ENCODE peak calls at places on chromosomes 6 and 20, in seven cellular contexts. J, V, S, Q, Y, F and G are unnamed samples.
A peak's percentile ranks its signal among the peaks of the same experiment; 100 is the strongest.

GRCh38 chr6:25138697-25139051 is 140.5 kb upstream of the CARMIL1 start:
- DNase-seq in J (no peak), V (no peak), S (no peak), Q (no peak), Y (no peak), F (no peak), G (peak; percentile 29)

GRCh38 chr20:40938020-40938419 is 90.6 kb upstream of the TOP1 start:
- DNase-seq in J (no peak), V (no peak), S (no peak), Q (no peak), Y (no peak), F (no peak), G (no peak)

GRCh38 chr6:44257007-44257752 is at the start of gene SLC35B2:
- DNase-seq in J (peak; percentile 72), V (peak; percentile 70), S (peak; percentile 49), Q (peak; percentile 70), Y (peak; percentile 43), F (no peak), G (peak; percentile 79)

GRCh38 chr6:90547079-90547478 is 39.8 kb downstream of the MAP3K7 start:
- DNase-seq in J (no peak), V (no peak), S (no peak), Q (no peak), Y (no peak), F (no peak), G (no peak)

GRCh38 chr6:118860880-118861279 is 33.1 kb upstream of the ASF1A start:
- DNase-seq in J (no peak), V (no peak), S (no peak), Q (no peak), Y (no peak), F (no peak), G (no peak)

GRCh38 chr6:75201901-75202672 is 3.8 kb downstream of the COL12A1 start:
- DNase-seq in J (peak; percentile 14), V (peak; percentile 16), S (peak; percentile 40), Q (peak; percentile 44), Y (no peak), F (no peak), G (peak; percentile 27)

GRCh38 chr6:25215881-25216280 is 63.3 kb upstream of the CARMIL1 start:
- DNase-seq in J (no peak), V (no peak), S (no peak), Q (no peak), Y (no peak), F (no peak), G (no peak)

GRCh38 chr6:35073211-35073610 is 67.9 kb downstream of the TCP11 start:
- DNase-seq in J (no peak), V (no peak), S (no peak), Q (no peak), Y (no peak), F (no peak), G (no peak)

GRCh38 chr6:109381007-109381746 is 1.1 kb downstream of the CD164 start:
- DNase-seq in J (no peak), V (no peak), S (peak; percentile 33), Q (no peak), Y (no peak), F (no peak), G (no peak)

GRCh38 chr6:13712485-13712990 is 903 bp upstream of the RANBP9 start:
- DNase-seq in J (no peak), V (no peak), S (peak; percentile 77), Q (no peak), Y (no peak), F (no peak), G (no peak)

GRCh38 chr6:20154778-20155177 is 57.5 kb downstream of the MBOAT1 start:
- DNase-seq in J (no peak), V (no peak), S (no peak), Q (no peak), Y (no peak), F (no peak), G (no peak)

GRCh38 chr6:21870071-21870729 is 276.6 kb downstream of the SOX4 start:
- DNase-seq in J (no peak), V (no peak), S (peak; percentile 44), Q (no peak), Y (no peak), F (no peak), G (no peak)

GRCh38 chr6:33682341-33682740 is 29.2 kb downstream of the UQCC2 start:
- DNase-seq in J (no peak), V (no peak), S (no peak), Q (no peak), Y (no peak), F (no peak), G (no peak)

GRCh38 chr6:82017316-82017715 is 230.2 kb downstream of the IBTK start:
- DNase-seq in J (no peak), V (no peak), S (peak; percentile 99), Q (no peak), Y (no peak), F (no peak), G (no peak)

GRCh38 chr6:163806761-163807499 is 392.4 kb downstream of the QKI start:
- DNase-seq in J (no peak), V (no peak), S (peak; percentile 74), Q (no peak), Y (no peak), F (peak; percentile 51), G (no peak)

GRCh38 chr20:9300080-9300479 is 214.3 kb upstream of the LAMP5 start:
- DNase-seq in J (no peak), V (no peak), S (no peak), Q (no peak), Y (no peak), F (peak; percentile 39), G (no peak)

GRCh38 chr20:4289875-4290274 is 274.5 kb upstream of the RNF24 start:
- DNase-seq in J (no peak), V (no peak), S (no peak), Q (no peak), Y (no peak), F (no peak), G (no peak)

GRCh38 chr6:135163440-135163738 is 17.7 kb upstream of the MYB start:
- DNase-seq in J (no peak), V (no peak), S (no peak), Q (no peak), Y (no peak), F (no peak), G (peak; percentile 58)

GRCh38 chr20:7926767-7927166 is 13.5 kb downstream of the HAO1 start:
- DNase-seq in J (no peak), V (no peak), S (peak; percentile 55), Q (no peak), Y (no peak), F (peak; percentile 26), G (no peak)

GRCh38 chr6:157045831-157046454 is 268.8 kb downstream of the ARID1B start:
- DNase-seq in J (no peak), V (no peak), S (peak; percentile 81), Q (no peak), Y (no peak), F (peak; percentile 53), G (no peak)

GRCh38 chr6:12014027-12014872 is 2.1 kb downstream of the HIVEP1 start:
- DNase-seq in J (no peak), V (no peak), S (peak; percentile 63), Q (no peak), Y (no peak), F (no peak), G (no peak)

GRCh38 chr20:32028647-32029372 is 18.6 kb downstream of the CCM2L start:
- DNase-seq in J (no peak), V (no peak), S (no peak), Q (no peak), Y (no peak), F (no peak), G (no peak)

GRCh38 chr20:2783908-2784566 is 16.4 kb downstream of the CPXM1 start:
- DNase-seq in J (no peak), V (no peak), S (no peak), Q (no peak), Y (no peak), F (no peak), G (no peak)

GRCh38 chr6:47633141-47633540 is 65.2 kb upstream of the ADGRF4 start:
- DNase-seq in J (no peak), V (no peak), S (peak; percentile 27), Q (no peak), Y (no peak), F (no peak), G (no peak)
- TF ChIP-seq CTCF in J (no peak), V (no peak), S (peak; percentile 8), Q (no peak), Y (peak; percentile 11), F (no peak), G (peak; percentile 17)

DNA sequence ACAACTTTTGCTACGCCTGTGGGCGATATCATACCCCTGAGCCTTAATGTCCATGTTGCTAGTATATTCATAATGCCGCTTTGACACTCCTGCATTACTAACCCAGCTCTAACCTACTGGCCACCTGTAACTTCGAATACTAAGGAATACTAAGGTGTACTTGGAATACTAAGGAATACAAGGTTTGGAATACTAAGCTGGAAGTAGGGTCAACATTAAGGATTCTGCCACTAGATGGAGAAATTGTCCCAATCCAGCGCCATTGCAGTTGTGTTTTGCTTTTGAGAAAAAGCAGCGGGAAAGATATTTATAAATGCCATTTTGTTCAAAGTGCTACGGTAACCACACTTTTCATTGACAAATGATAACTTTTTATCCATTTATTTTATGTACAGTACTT is 10.7 kb downstream of the TBXT start:
- DNase-seq in J (no peak), V (no peak), S (peak; percentile 10), Q (no peak), Y (no peak), F (no peak), G (no peak)
- TF ChIP-seq CTCF in J (peak; percentile 56), V (no peak), S (peak; percentile 25), Q (no peak), Y (peak; percentile 20), F (no peak), G (peak; percentile 28)

GRCh38 chr6:7991992-7992815 is 72.0 kb downstream of the BLOC1S5 start:
- DNase-seq in J (no peak), V (no peak), S (peak; percentile 81), Q (no peak), Y (no peak), F (no peak), G (peak; percentile 66)

GRCh38 chr6:7993399-7993798 is 70.8 kb downstream of the BLOC1S5 start:
- DNase-seq in J (no peak), V (no peak), S (no peak), Q (no peak), Y (no peak), F (no peak), G (no peak)

GRCh38 chr6:7996538-7997225 is 67.5 kb downstream of the BLOC1S5 start:
- DNase-seq in J (no peak), V (no peak), S (peak; percentile 74), Q (no peak), Y (no peak), F (no peak), G (no peak)

GRCh38 chr6:7991536-7991935 is 72.7 kb downstream of the BLOC1S5 start:
- DNase-seq in J (no peak), V (no peak), S (no peak), Q (no peak), Y (no peak), F (no peak), G (no peak)

DNA sequence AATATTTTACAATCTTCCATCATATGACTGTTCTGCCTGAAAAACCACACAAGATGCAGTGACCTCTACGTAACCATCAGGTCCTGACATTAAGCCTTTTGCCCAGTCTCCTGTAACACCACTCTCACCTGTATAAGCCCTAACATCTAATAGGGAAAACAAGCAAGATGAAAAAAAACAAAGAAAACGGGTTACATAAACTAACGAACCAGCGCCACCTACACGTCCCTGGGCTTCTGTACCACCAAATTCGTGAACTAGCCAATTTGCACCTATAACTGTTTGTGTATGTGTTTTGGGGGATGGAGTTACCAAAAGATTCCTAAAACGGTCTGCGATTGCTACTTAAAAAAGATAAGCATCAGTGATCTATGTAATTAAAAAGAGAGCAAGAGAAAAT is 70.2 kb downstream of the BLOC1S5 start:
- DNase-seq in J (no peak), V (no peak), S (no peak), Q (no peak), Y (no peak), F (no peak), G (no peak)
- TF ChIP-seq CTCF in J (no peak), V (no peak), S (no peak), Q (no peak), Y (no peak), F (no peak), G (no peak)

GRCh38 chr6:88013554-88013953 is 34.1 kb upstream of the SPACA1 start:
- DNase-seq in J (no peak), V (no peak), S (no peak), Q (no peak), Y (no peak), F (no peak), G (no peak)
- TF ChIP-seq CTCF in J (peak; percentile 32), V (no peak), S (no peak), Q (no peak), Y (no peak), F (peak; percentile 7), G (no peak)